ENCODE peak calls at places on chromosomes 12 and 14, in ten cellular contexts. I, O, S, N, L, Q, V, A, M and F are unnamed samples.

GRCh38 chr14:104091927-104092771 is 6.6 kb downstream of the ASPG start:
- DNase-seq in A (no peak), Q (no peak), I (no peak), N (no peak), M (peak; percentile 51), S (no peak), L (no peak), V (no peak), O (no peak), F (no peak)

GRCh38 chr12:68007466-68007865 is 18.2 kb downstream of the IFNG-AS1 start:
- DNase-seq in S (no peak), N (no peak), Q (no peak), A (no peak), L (no peak), V (no peak), I (no peak), O (no peak), M (no peak), F (no peak)

GRCh38 chr14:73740921-73741326 is 26.7 kb upstream of the PNMA1 start:
- DNase-seq in S (no peak), L (no peak), I (no peak), A (no peak), Q (peak; percentile 81), V (no peak), M (peak; percentile 83), O (no peak), N (no peak), F (no peak)

GRCh38 chr12:31117203-31118011 is 43.7 kb downstream of the DDX11 start:
- DNase-seq in N (no peak), O (peak; percentile 45), Q (peak; percentile 39), A (peak; percentile 65), V (peak; percentile 77), M (peak; percentile 59), I (peak; percentile 16), L (peak; percentile 71), S (no peak), F (no peak)

GRCh38 chr12:69608114-69608513 is 2.6 kb downstream of the LRRC10 start:
- DNase-seq in Q (no peak), A (no peak), M (no peak), O (no peak), I (no peak), N (no peak), S (no peak), L (no peak), V (no peak), F (no peak)

GRCh38 chr12:52370906-52371608 is 3.8 kb upstream of the KRT85 start:
- DNase-seq in V (no peak), Q (no peak), O (no peak), S (peak; percentile 63), M (no peak), A (no peak), I (no peak), L (no peak), N (peak; percentile 51), F (no peak)

GRCh38 chr12:108328420-108328819 is 10.7 kb downstream of the CMKLR1 start:
- DNase-seq in V (no peak), M (no peak), I (no peak), N (no peak), L (no peak), S (no peak), Q (no peak), O (no peak), A (no peak), F (no peak)

GRCh38 chr12:60059180-60059579 is 463.4 kb downstream of the SLC16A7 start:
- DNase-seq in O (no peak), A (no peak), Q (no peak), L (no peak), S (no peak), N (no peak), I (no peak), M (no peak), V (no peak), F (no peak)

GRCh38 chr14:91342243-91342760 is 75.3 kb downstream of the CCDC88C start:
- DNase-seq in M (no peak), I (no peak), S (no peak), V (no peak), N (no peak), O (no peak), Q (no peak), L (no peak), A (no peak), F (no peak)

GRCh38 chr12:104604070-104604994 is 147.6 kb downstream of the CHST11 start:
- DNase-seq in M (peak; percentile 75), V (peak; percentile 9), S (peak; percentile 64), O (peak; percentile 86), L (peak; percentile 69), A (peak; percentile 76), Q (peak; percentile 94), N (no peak), I (peak; percentile 3), F (peak; percentile 86)

GRCh38 chr12:122982494-122982850 is 2.0 kb downstream of the ARL6IP4 start:
- DNase-seq in I (no peak), O (no peak), V (no peak), L (no peak), S (no peak), A (no peak), M (peak; percentile 53), N (no peak), Q (no peak), F (no peak)

GRCh38 chr14:23034498-23035302 is at the start of gene PSMB5:
- DNase-seq in S (peak; percentile 94), A (peak; percentile 90), I (peak; percentile 49), L (peak; percentile 89), N (no peak), M (peak; percentile 92), V (peak; percentile 85), O (peak; percentile 98), Q (peak; percentile 93), F (peak; percentile 98)

GRCh38 chr12:106284294-106285105 is 18.0 kb upstream of the TCP11L2 start:
- DNase-seq in L (no peak), M (no peak), A (no peak), N (no peak), Q (no peak), I (no peak), V (no peak), O (no peak), S (no peak), F (no peak)

GRCh38 chr14:87250992-87251391 is 742.0 kb downstream of the GALC start:
- DNase-seq in S (no peak), A (no peak), M (no peak), L (no peak), Q (no peak), I (no peak), O (no peak), N (no peak), V (no peak), F (no peak)

GRCh38 chr12:65335021-65335714 is 56.7 kb downstream of the MSRB3 start:
- DNase-seq in M (no peak), A (no peak), I (no peak), Q (peak; percentile 59), O (no peak), L (no peak), V (no peak), N (no peak), S (no peak), F (no peak)

GRCh38 chr12:88909510-88909909 is 329.2 kb upstream of the KITLG start:
- DNase-seq in Q (no peak), L (no peak), N (no peak), I (no peak), O (no peak), S (no peak), V (no peak), A (no peak), M (no peak), F (no peak)

GRCh38 chr12:112317481-112317880 is 64.8 kb downstream of the HECTD4 start:
- DNase-seq in O (no peak), M (no peak), I (no peak), Q (no peak), L (no peak), V (no peak), A (no peak), S (no peak), N (no peak), F (no peak)

GRCh38 chr12:100189241-100190012 is 11.2 kb upstream of the ACTR6 start:
- DNase-seq in Q (no peak), S (no peak), M (no peak), A (no peak), N (no peak), L (no peak), O (no peak), I (no peak), V (no peak), F (no peak)

GRCh38 chr14:89166650-89167049 is 250.4 kb downstream of the FOXN3 start:
- DNase-seq in S (no peak), V (no peak), N (no peak), Q (no peak), L (no peak), M (no peak), O (no peak), A (no peak), I (no peak), F (no peak)

GRCh38 chr12:28367993-28368392 is 177.7 kb downstream of the CCDC91 start:
- DNase-seq in V (no peak), A (no peak), I (no peak), Q (no peak), L (no peak), S (no peak), M (no peak), O (no peak), N (no peak), F (no peak)

GRCh38 chr14:93013368-93013719 is 90.4 kb downstream of the CHGA start:
- DNase-seq in S (no peak), A (peak; percentile 57), V (no peak), L (peak; percentile 65), I (no peak), N (no peak), O (peak; percentile 19), M (no peak), Q (peak; percentile 34), F (no peak)

GRCh38 chr12:40164034-40164433 is 58.2 kb upstream of the SLC2A13 start:
- DNase-seq in A (no peak), N (no peak), O (no peak), L (no peak), Q (no peak), I (no peak), M (no peak), S (no peak), V (no peak), F (no peak)

GRCh38 chr12:124563401-124563800 is 4.0 kb downstream of the NCOR2 start:
- DNase-seq in N (no peak), V (no peak), O (no peak), M (no peak), L (no peak), I (no peak), Q (no peak), S (no peak), A (no peak), F (no peak)

GRCh38 chr14:32693114-32693513 is 245.6 kb upstream of the NPAS3 start:
- DNase-seq in I (no peak), M (no peak), O (peak; percentile 58), A (no peak), L (no peak), V (no peak), N (no peak), S (no peak), Q (peak; percentile 43), F (no peak)

GRCh38 chr12:50111693-50112455 is at the start of gene COX14:
- DNase-seq in Q (peak; percentile 100), L (peak; percentile 92), V (peak; percentile 98), N (peak; percentile 100), M (peak; percentile 99), I (peak; percentile 99), S (peak; percentile 99), O (peak; percentile 100), A (peak; percentile 96), F (peak; percentile 99)

GRCh38 chr12:25322918-25323773 is 72.4 kb upstream of the KRAS start:
- DNase-seq in N (no peak), S (no peak), M (no peak), A (no peak), V (no peak), Q (peak; percentile 52), L (no peak), O (no peak), I (no peak), F (no peak)

GRCh38 chr14:30872602-30873001 is 1.8 kb upstream of the COCH start:
- DNase-seq in O (no peak), Q (no peak), S (no peak), A (no peak), N (no peak), I (no peak), V (no peak), L (no peak), M (no peak), F (no peak)

GRCh38 chr14:83757896-83758295 is 1772.0 kb upstream of the FLRT2 start:
- DNase-seq in L (no peak), M (no peak), V (no peak), Q (no peak), I (no peak), S (no peak), A (no peak), N (no peak), O (no peak), F (no peak)